ENCODE peak calls at places on chromosomes 3 and 15, in ten cellular contexts. F is cardiac fibroblast, Y is left lung, T is natural killer cell, E is body of pancreas, D is heart right ventricle, U is left ventricle myocardium inferior, X is lower lobe of right lung, Q is endodermal cell, L is spleen. B is an unnamed sample.

GRCh38 chr3:29949131-29949530 is 657.3 kb upstream of the TGFBR2 start:
- DNase-seq in Y (no peak), D (no peak), Q (no peak), X (no peak), E (no peak), L (no peak), T (no peak), U (no peak), F (peak), B (no peak)

GRCh38 chr15:47397587-47397986 is 319.7 kb upstream of the SEMA6D start:
- DNase-seq in T (no peak), F (peak), L (no peak), D (no peak), U (no peak), Q (no peak), E (no peak), X (no peak), Y (no peak), B (no peak)

GRCh38 chr15:74136584-74137543 is 6.5 kb downstream of the ISLR2 start:
- DNase-seq in E (no peak), U (no peak), Q (peak), D (peak), X (no peak), L (peak), Y (no peak), F (peak), T (no peak), B (no peak)

GRCh38 chr3:182233957-182234356 is 522.2 kb downstream of the SOX2 start:
- DNase-seq in Y (no peak), X (no peak), Q (no peak), E (no peak), T (no peak), U (no peak), D (no peak), L (no peak), F (no peak), B (no peak)

GRCh38 chr3:150545419-150546225 is 674 bp downstream of the SERP1 start:
- DNase-seq in U (peak), X (no peak), F (no peak), D (peak), Q (no peak), L (no peak), Y (no peak), E (peak), T (no peak), B (no peak)

GRCh38 chr15:26260517-26261133 is 397.5 kb upstream of the ATP10A start:
- DNase-seq in X (no peak), Q (peak), U (no peak), F (no peak), D (no peak), L (no peak), Y (no peak), E (peak), T (no peak), B (no peak)

GRCh38 chr3:129656659-129657247 is 50.3 kb upstream of the PLXND1 start:
- DNase-seq in Q (no peak), F (no peak), E (no peak), Y (no peak), D (no peak), U (no peak), X (no peak), L (no peak), T (no peak), B (no peak)

GRCh38 chr3:64291956-64292355 is 66.7 kb upstream of the PRICKLE2 start:
- DNase-seq in X (no peak), U (no peak), T (no peak), E (no peak), F (peak), Q (no peak), L (no peak), Y (no peak), D (no peak), B (no peak)

GRCh38 chr15:60353245-60353940 is 44.4 kb downstream of the ANXA2 start:
- DNase-seq in D (no peak), T (no peak), Q (no peak), F (no peak), E (no peak), Y (no peak), U (no peak), L (no peak), X (no peak), B (no peak)

GRCh38 chr3:10546887-10547286 is 41.5 kb upstream of the ATP2B2 start:
- DNase-seq in L (no peak), D (no peak), F (no peak), Q (peak), T (no peak), X (no peak), E (no peak), Y (no peak), U (no peak), B (no peak)

GRCh38 chr3:168088106-168088722 is 7.5 kb downstream of the GOLIM4 start:
- DNase-seq in U (no peak), F (no peak), E (peak), Y (no peak), T (no peak), Q (peak), L (no peak), X (no peak), D (no peak), B (no peak)

GRCh38 chr3:155110021-155110420 is 29.9 kb downstream of the MME start:
- DNase-seq in D (no peak), Y (no peak), Q (no peak), L (no peak), U (no peak), F (no peak), X (no peak), E (no peak), T (no peak), B (no peak)

GRCh38 chr3:98022978-98023820 is 11.9 kb downstream of the GABRR3 start:
- DNase-seq in T (peak), X (peak), F (peak), D (peak), Y (peak), U (peak), L (peak), E (peak), Q (peak), B (peak)

GRCh38 chr3:152650177-152650576 is 184.8 kb upstream of the P2RY1 start:
- DNase-seq in L (no peak), Q (no peak), D (no peak), F (peak), Y (no peak), T (no peak), X (no peak), E (peak), U (no peak), B (no peak)

GRCh38 chr15:92097473-92098178 is 244.1 kb downstream of the SLCO3A1 start:
- DNase-seq in D (peak), F (peak), U (no peak), X (no peak), Y (no peak), Q (peak), E (peak), L (no peak), T (peak), B (no peak)

GRCh38 chr3:48446425-48447193 is at the start of gene ATRIP:
- DNase-seq in E (peak), U (peak), F (peak), D (peak), Q (peak), X (peak), T (peak), L (peak), Y (peak), B (peak)

GRCh38 chr3:43270078-43270477 is 16.3 kb upstream of the SNRK start:
- DNase-seq in Y (no peak), E (no peak), U (no peak), Q (no peak), D (no peak), X (no peak), L (no peak), F (no peak), T (no peak), B (no peak)

GRCh38 chr3:155407331-155407730 is 113.8 kb upstream of the STRIT1 start:
- DNase-seq in Q (no peak), L (no peak), D (no peak), Y (no peak), E (no peak), F (no peak), T (no peak), X (no peak), U (no peak), B (no peak)

GRCh38 chr3:10823516-10823818 is 7.4 kb downstream of the SLC6A11 start:
- DNase-seq in D (no peak), F (no peak), Y (no peak), Q (no peak), U (no peak), L (no peak), E (no peak), T (no peak), X (no peak), B (no peak)

GRCh38 chr15:75210867-75211266 is 9.2 kb downstream of the C15orf39 start:
- DNase-seq in Y (no peak), T (no peak), E (no peak), X (no peak), Q (no peak), D (no peak), U (no peak), L (no peak), F (no peak), B (no peak)

GRCh38 chr3:15667484-15667883 is 65.9 kb downstream of the BTD start:
- DNase-seq in D (no peak), E (no peak), F (no peak), X (no peak), Q (no peak), T (peak), U (no peak), Y (no peak), L (no peak), B (no peak)

GRCh38 chr3:135040321-135041110 is 245.5 kb downstream of the EPHB1 start:
- DNase-seq in F (no peak), L (no peak), E (no peak), Q (peak), Y (no peak), T (no peak), X (no peak), U (no peak), D (no peak), B (no peak)

GRCh38 chr15:70182858-70183695 is 85.4 kb upstream of the TLE3 start:
- DNase-seq in Y (no peak), U (no peak), F (no peak), T (no peak), D (no peak), L (peak), Q (peak), X (no peak), E (no peak), B (no peak)
- TF ChIP-seq CTCF in Y (no peak), U (no peak), F (no peak), T (no peak), D (no peak), L (no peak), Q (peak), X (no peak), E (no peak), B (no peak)

DNA sequence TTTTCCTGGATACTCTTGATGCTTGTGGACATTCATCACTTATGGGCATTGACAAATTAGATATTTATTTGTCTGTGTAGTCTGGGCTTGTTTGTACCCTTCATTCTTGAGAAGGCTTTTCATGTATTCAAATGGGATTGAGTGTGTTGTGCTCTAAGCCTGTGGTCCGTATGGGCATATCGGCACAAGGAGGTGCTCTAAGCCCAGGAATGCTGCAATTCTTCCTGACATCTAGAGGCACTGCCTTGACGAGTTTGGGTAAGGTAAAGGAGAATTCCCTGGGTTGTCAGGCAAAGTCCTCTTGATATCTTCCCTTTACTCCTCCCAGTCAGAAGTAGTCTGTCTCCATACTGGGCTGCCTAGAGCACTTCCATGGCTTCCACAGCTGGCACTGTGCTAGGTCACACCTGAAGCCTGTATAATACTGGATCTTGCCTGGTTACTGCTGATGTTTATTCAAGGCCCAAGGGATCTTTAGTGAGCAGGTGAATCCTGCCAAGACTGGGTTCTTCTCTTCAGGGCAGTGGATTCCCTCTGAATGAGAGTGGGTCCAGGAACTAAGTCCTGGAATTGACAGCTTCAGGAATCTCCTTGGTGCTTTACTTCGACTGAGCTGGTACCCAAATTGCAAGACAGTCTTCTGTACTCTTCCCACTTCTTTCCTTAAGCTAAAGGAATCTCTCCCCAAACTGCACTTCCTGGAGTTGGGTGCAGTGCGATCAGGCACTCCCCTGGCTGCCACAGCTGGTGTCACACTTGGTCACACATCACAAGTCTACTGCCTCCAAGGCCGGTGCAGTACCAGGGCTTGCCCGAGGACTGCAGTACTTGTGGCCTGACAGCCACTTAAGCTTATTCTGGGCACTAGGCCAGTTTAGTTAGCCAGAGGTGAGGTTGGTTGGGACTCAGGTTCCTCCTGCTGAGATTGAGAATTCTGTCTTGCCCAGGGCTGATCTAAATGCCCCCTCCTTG is 46.0 kb downstream of the GALK2 start:
- DNase-seq in Y (no peak), X (peak), Q (peak), T (peak), E (peak), D (peak), U (peak), L (no peak), F (peak), B (no peak)
- TF ChIP-seq CTCF in Y (peak), X (peak), Q (peak), T (no peak), E (peak), D (peak), U (peak), L (no peak), F (no peak), B (no peak)

GRCh38 chr3:14152233-14152962 is 26.0 kb downstream of the XPC start:
- DNase-seq in X (no peak), E (no peak), Q (peak), D (no peak), F (no peak), U (no peak), Y (no peak), T (no peak), L (no peak), B (no peak)
- TF ChIP-seq CTCF in X (no peak), E (no peak), Q (peak), D (no peak), F (peak), U (no peak), Y (no peak), T (no peak), L (no peak), B (no peak)

GRCh38 chr15:82045892-82046667 is at the start of gene MEX3B:
- DNase-seq in X (peak), L (peak), E (peak), U (peak), F (peak), Y (peak), D (peak), Q (peak), T (peak), B (peak)

GRCh38 chr15:82046668-82047492 is 1.1 kb upstream of the MEX3B start:
- DNase-seq in T (peak), L (peak), D (peak), E (peak), X (peak), F (peak), Q (peak), Y (peak), U (peak), B (peak)

GRCh38 chr15:82048809-82049208 is 3.0 kb upstream of the MEX3B start:
- DNase-seq in Y (no peak), U (no peak), D (no peak), X (no peak), E (no peak), Q (no peak), L (no peak), F (no peak), T (no peak), B (no peak)

GRCh38 chr15:82045179-82045891 is 483 bp downstream of the MEX3B start:
- DNase-seq in F (peak), D (peak), Y (peak), X (peak), E (peak), Q (peak), T (peak), L (peak), U (peak), B (peak)

DNA sequence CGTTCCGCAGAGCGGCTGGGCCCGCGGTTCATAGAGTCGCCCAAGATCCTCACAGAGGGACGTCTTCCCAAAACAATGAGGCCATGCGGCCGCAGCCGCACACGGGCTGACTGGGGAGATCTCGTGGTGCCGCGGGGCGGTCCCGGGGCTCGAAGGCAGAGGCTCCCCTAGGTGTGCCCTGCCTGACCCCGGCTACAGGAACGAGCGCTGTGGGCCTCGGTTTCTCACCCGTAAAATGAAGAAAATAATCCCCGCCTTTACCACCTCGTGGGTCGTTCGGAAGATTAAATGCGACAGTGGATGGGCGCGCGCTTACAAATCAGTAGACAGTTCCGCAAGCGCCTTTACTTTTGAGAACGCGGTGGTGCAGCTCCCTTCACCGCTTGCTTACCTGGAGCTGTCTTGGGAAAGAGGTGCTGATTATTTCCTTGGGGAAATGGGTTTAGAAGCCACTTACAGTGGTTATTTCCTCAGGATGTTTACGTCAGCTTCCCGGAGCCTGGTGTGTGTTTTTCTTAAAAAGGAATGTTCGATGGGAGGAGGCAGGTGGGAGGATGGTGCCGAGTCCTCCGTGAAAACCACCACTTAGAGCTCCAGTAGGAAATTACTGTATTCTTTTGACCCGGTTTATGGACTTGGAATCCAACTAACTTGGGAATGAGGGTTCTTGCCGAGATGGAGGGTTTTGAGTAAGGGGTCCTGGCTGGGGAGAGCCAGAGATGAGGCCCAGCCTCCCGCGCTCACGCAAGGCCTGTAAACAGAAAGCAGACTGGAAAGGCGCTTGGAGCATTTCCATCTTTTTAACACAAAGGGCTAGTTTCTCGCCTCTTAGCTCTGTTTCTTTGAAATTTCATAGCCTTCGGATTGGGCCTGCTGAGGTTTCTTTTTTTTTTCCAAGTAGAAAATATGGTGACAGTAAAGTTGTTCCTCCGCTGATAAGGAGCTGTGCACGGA is 2.0 kb upstream of the MEX3B start:
- DNase-seq in X (no peak), D (peak), E (no peak), T (no peak), Y (no peak), L (no peak), F (peak), Q (no peak), U (no peak), B (no peak)
- TF ChIP-seq CTCF in X (no peak), D (no peak), E (no peak), T (no peak), Y (no peak), L (peak), F (no peak), Q (peak), U (peak), B (no peak)

DNA sequence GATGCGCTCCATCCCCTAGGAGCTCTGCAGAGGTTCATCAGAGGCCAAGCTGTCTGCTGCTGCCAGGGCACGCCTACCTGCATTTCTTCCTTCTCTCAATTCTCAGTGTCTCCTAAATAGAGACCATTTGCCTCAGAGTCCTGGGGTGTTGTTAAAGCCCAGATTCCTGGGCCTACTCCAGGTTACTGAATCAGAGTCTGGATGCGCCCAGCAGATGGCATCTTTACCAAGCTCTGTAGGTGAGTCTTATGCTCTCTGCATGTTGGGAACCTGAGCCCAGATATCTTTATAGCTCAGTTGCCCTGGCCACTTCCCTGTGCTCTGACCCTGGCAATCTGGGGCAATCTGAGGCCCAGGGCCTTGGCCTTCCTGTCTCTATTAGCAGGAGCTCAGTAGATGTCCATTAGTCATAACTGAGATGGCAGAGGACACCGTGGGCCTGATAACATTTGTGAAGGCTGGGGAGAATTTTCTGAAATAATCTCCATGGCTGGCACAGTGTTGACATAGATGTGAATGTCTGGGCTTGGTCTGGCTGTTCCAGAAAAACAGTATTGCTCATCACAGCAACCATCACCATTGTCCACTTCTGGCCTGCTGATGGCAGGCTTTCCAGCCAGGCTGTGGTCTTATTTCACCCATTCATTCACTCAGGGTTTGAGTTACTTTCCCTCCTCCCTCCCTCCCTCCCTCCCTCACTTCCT is 13.2 kb upstream of the RBP1 start:
- DNase-seq in T (no peak), X (no peak), Q (no peak), L (no peak), F (no peak), U (no peak), D (no peak), E (no peak), Y (no peak), B (no peak)
- TF ChIP-seq CTCF in T (no peak), X (no peak), Q (no peak), L (no peak), F (no peak), U (no peak), D (no peak), E (no peak), Y (no peak), B (no peak)

B was measured in activated B cell treated with CpG ODN at 0.5 μM for 24 hours.